ENCODE peak calls at places on chromosomes 2 and 18, in six cellular contexts. E is AG10803, D is HTR-8/SVneo, R is hepatic stellate cell, X is NCI-H1092 treated with DMSO at 0.1 percent for 48 hours, U is C1 segment of cervical spinal cord. O is an unnamed sample.

GRCh38 chr18:8912348-8913057 is 190.0 kb upstream of the NDUFV2 start:
- DNase-seq in E (no peak), U (no peak), X (no peak), D (no peak), R (no peak), O (no peak)

GRCh38 chr2:225355788-225356187 is 43.7 kb upstream of the NYAP2 start:
- DNase-seq in X (peak), R (no peak), E (no peak), U (no peak), D (no peak), O (no peak)

GRCh38 chr2:137689549-137689948 is 274.7 kb upstream of the HNMT start:
- DNase-seq in E (no peak), D (no peak), U (no peak), R (no peak), X (no peak), O (no peak)

GRCh38 chr2:219997341-219997851 is 370.0 kb downstream of the SLC4A3 start:
- DNase-seq in X (no peak), E (peak), U (peak), D (peak), R (no peak), O (no peak)

GRCh38 chr2:109638807-109639206 is 24.6 kb downstream of the SOWAHC start:
- DNase-seq in U (no peak), E (peak), D (no peak), X (peak), R (no peak), O (peak)

GRCh38 chr2:71457959-71458322 is 4.6 kb downstream of the DYSF start:
- DNase-seq in R (no peak), E (no peak), U (no peak), X (no peak), D (no peak), O (no peak)

GRCh38 chr18:8694891-8695290 is 10.5 kb upstream of the MTCL1 start:
- DNase-seq in X (no peak), R (no peak), U (no peak), D (no peak), E (no peak), O (no peak)

GRCh38 chr2:65377556-65378307 is 54.7 kb downstream of the SPRED2 start:
- DNase-seq in U (no peak), D (peak), R (peak), X (no peak), E (peak), O (no peak)

GRCh38 chr2:177275041-177275440 is 10.5 kb upstream of the NFE2L2 start:
- DNase-seq in U (no peak), X (no peak), E (peak), D (no peak), R (no peak), O (no peak)

GRCh38 chr2:237149425-237149824 is 63.7 kb downstream of the COPS8 start:
- DNase-seq in R (no peak), X (no peak), D (no peak), U (no peak), E (peak), O (no peak)

GRCh38 chr18:78776706-78777105 is 202.9 kb upstream of the SALL3 start:
- DNase-seq in E (no peak), R (no peak), D (no peak), U (no peak), X (peak), O (no peak)

GRCh38 chr2:206657087-206657486 is 14.8 kb downstream of the FAM237A start:
- DNase-seq in U (no peak), D (no peak), R (no peak), E (no peak), X (no peak), O (no peak)

GRCh38 chr2:68110102-68110501 is 47.3 kb upstream of the C1D start:
- DNase-seq in E (no peak), R (no peak), D (no peak), U (no peak), X (no peak), O (no peak)

GRCh38 chr2:219277703-219278654 is 1.2 kb upstream of the DNAJB2 start:
- DNase-seq in D (peak), R (peak), E (peak), X (peak), U (peak), O (peak)

GRCh38 chr2:166373951-166374350 is 1.8 kb downstream of the SCN9A start:
- DNase-seq in R (peak), E (no peak), D (peak), U (no peak), X (peak), O (peak)

GRCh38 chr18:12307251-12307736 is 747 bp upstream of the TUBB6 start:
- DNase-seq in E (peak), X (no peak), U (no peak), D (no peak), R (peak), O (no peak)

GRCh38 chr2:172908275-172908674 is 167.4 kb upstream of the MAP3K20 start:
- DNase-seq in U (no peak), R (no peak), X (no peak), E (no peak), D (no peak), O (no peak)

GRCh38 chr18:74252032-74252380 is 39.8 kb downstream of the CYB5A start:
- DNase-seq in X (no peak), E (peak), R (no peak), D (no peak), U (no peak), O (no peak)

GRCh38 chr2:72423766-72424165 is 276.1 kb upstream of the CYP26B1 start:
- DNase-seq in R (no peak), E (peak), D (no peak), U (no peak), X (no peak), O (no peak)

GRCh38 chr2:231660860-231661259 is 47.5 kb upstream of the PTMA start:
- DNase-seq in X (no peak), R (no peak), U (no peak), E (no peak), D (no peak), O (no peak)

GRCh38 chr2:10810175-10811161 is 2.1 kb downstream of the PDIA6 start:
- DNase-seq in X (no peak), U (no peak), R (no peak), E (peak), D (no peak), O (no peak)